ENCODE peak calls at places on chromosome 9, in eight cellular contexts. W is CD4-positive, alpha-beta T cell; D is stomach; X is D721Med; U is neural progenitor cell; E is neural crest cell; V is progenitor cell of endocrine pancreas; M is fibroblast of pulmonary artery. Y is an unnamed sample.

GRCh38 chr9:127360829-127361228 is 36.1 kb upstream of the SLC2A8 start:
- DNase-seq in W (no peak), D (peak), X (no peak), U (peak), E (no peak), V (no peak), M (peak), Y (peak)

GRCh38 chr9:133403766-133404439 is 13.9 kb downstream of the REXO4 start:
- DNase-seq in W (peak), D (peak), X (peak), U (peak), E (no peak), V (no peak), M (peak), Y (no peak)

GRCh38 chr9:35760651-35761050 is 6.6 kb upstream of the MSMP start:
- DNase-seq in W (no peak), D (no peak), X (no peak), U (no peak), E (no peak), V (no peak), M (peak), Y (no peak)

GRCh38 chr9:19934301-19934868 is 145.5 kb upstream of the SLC24A2 start:
- DNase-seq in W (no peak), D (peak), X (no peak), U (peak), E (no peak), V (no peak), M (peak), Y (peak)

GRCh38 chr9:34611251-34611810 is 566 bp downstream of the RPP25L start:
- DNase-seq in W (no peak), D (no peak), X (no peak), U (no peak), E (no peak), V (no peak), M (no peak), Y (no peak)

GRCh38 chr9:89899476-89900047 is 294.8 kb downstream of the GADD45G start:
- DNase-seq in W (no peak), D (no peak), X (no peak), U (no peak), E (no peak), V (no peak), M (no peak), Y (no peak)

GRCh38 chr9:81116340-81117207 is 572.8 kb downstream of the TLE1 start:
- DNase-seq in W (no peak), D (no peak), X (no peak), U (no peak), E (no peak), V (no peak), M (no peak), Y (peak)

GRCh38 chr9:72315089-72315509 is 49.9 kb downstream of the ZFAND5 start:
- DNase-seq in W (no peak), D (peak), X (no peak), U (peak), E (no peak), V (no peak), M (peak), Y (peak)

GRCh38 chr9:136385015-136385414 is 11.5 kb upstream of the CARD9 start:
- DNase-seq in W (peak), D (no peak), X (no peak), U (no peak), E (no peak), V (no peak), M (no peak), Y (no peak)

GRCh38 chr9:27162045-27162444 is 53.0 kb downstream of the TEK start:
- DNase-seq in W (no peak), D (no peak), X (no peak), U (no peak), E (no peak), V (no peak), M (peak), Y (no peak)

GRCh38 chr9:128120061-128120740 is 7.3 kb downstream of the PTGES2 start:
- DNase-seq in W (no peak), D (peak), X (no peak), U (no peak), E (no peak), V (no peak), M (no peak), Y (no peak)

GRCh38 chr9:22433691-22434090 is 12.9 kb upstream of the DMRTA1 start:
- DNase-seq in W (no peak), D (no peak), X (no peak), U (no peak), E (no peak), V (no peak), M (no peak), Y (no peak)

GRCh38 chr9:4084440-4084818 is 215.4 kb downstream of the GLIS3 start:
- DNase-seq in W (no peak), D (no peak), X (no peak), U (no peak), E (no peak), V (no peak), M (peak), Y (no peak)

GRCh38 chr9:125995706-125996105 is 248.5 kb downstream of the PBX3 start:
- DNase-seq in W (no peak), D (no peak), X (no peak), U (no peak), E (no peak), V (no peak), M (no peak), Y (no peak)

GRCh38 chr9:121887553-121888437 is 205.3 kb downstream of the TTLL11 start:
- DNase-seq in W (no peak), D (no peak), X (no peak), U (no peak), E (no peak), V (no peak), M (no peak), Y (no peak)

GRCh38 chr9:8762676-8763075 is 963.1 kb upstream of the DMAC1 start:
- DNase-seq in W (no peak), D (no peak), X (no peak), U (peak), E (no peak), V (no peak), M (no peak), Y (peak)

GRCh38 chr9:129619787-129620668 is 873 bp downstream of the C9orf50 start:
- DNase-seq in W (peak), D (no peak), X (no peak), U (peak), E (no peak), V (peak), M (no peak), Y (peak)

GRCh38 chr9:20981486-20981885 is 50.0 kb downstream of the HACD4 start:
- DNase-seq in W (no peak), D (no peak), X (no peak), U (no peak), E (no peak), V (no peak), M (peak), Y (no peak)

GRCh38 chr9:126605792-126606482 is 7.8 kb upstream of the LMX1B start:
- DNase-seq in W (no peak), D (no peak), X (no peak), U (no peak), E (no peak), V (no peak), M (no peak), Y (no peak)

GRCh38 chr9:96651626-96652025 is 3.5 kb downstream of the PRXL2C start:
- DNase-seq in W (no peak), D (no peak), X (no peak), U (no peak), E (no peak), V (no peak), M (peak), Y (no peak)
- TF ChIP-seq CTCF in W (peak), D (no peak), X (peak), U (peak), E (peak), V (peak), M (peak), Y (peak)

GRCh38 chr9:99158629-99159028 is 53.7 kb downstream of the TGFBR1 start:
- DNase-seq in W (no peak), D (no peak), X (no peak), U (no peak), E (no peak), V (no peak), M (no peak), Y (no peak)

GRCh38 chr9:99167120-99167519 is 54.6 kb downstream of the ALG2 start:
- DNase-seq in W (no peak), D (no peak), X (no peak), U (no peak), E (no peak), V (no peak), M (no peak), Y (no peak)

GRCh38 chr9:99167694-99168093 is 54.0 kb downstream of the ALG2 start:
- DNase-seq in W (no peak), D (no peak), X (no peak), U (no peak), E (no peak), V (no peak), M (no peak), Y (no peak)

GRCh38 chr9:99166149-99166548 is 55.6 kb downstream of the ALG2 start:
- DNase-seq in W (no peak), D (no peak), X (no peak), U (no peak), E (no peak), V (no peak), M (no peak), Y (no peak)

DNA sequence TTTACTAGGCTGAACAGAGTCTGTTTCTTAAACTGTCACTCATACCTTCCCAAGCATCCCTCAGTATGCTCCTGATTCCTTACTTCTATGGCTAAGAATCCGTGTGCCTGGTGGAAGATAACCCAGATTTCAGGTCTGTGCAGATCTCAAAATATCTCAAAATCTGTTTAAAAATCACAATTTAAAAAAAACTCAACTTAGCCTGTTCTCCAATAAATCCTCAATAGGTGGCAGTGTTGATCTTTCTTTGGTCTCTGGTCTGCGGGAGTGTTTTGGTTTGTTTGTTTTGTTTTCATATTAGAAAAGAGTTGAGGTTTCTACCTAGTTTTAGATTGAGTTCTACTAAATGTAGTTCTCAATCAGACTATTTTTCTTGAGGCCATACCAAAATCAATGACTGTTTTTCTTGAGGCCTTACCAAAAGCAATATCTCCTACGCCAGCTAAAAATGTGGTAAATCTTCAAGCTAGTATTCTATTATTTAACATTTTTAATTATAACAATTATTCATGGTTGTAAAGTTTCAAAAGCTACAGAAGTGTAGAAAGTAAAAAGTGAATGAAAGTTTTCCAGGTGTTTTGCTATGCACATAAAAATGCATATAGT is 57.9 kb downstream of the TGFBR1 start:
- DNase-seq in W (no peak), D (no peak), X (no peak), U (peak), E (no peak), V (no peak), M (peak), Y (no peak)
- TF ChIP-seq CTCF in W (peak), D (no peak), X (peak), U (peak), E (peak), V (peak), M (peak), Y (peak)

DNA sequence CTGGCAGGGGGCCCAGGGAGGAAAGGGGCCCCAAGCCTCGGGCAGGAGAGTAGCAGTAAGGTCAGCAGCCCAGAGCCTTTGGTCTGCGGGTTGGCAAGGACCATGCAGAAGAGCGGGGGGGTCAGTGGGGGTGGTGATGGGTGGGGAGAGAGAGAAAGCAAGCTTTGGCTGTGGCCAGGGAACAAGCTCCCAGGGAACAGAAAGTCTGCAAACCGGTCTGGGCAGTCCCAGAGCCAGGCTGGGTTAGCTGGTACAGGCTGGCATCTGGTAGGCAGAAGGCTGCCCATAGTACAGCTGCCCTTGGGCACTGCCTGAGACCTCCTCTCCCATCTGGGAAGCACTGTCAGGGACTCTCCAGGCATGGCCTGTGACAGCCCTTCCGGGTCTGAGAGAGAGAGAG is 10.5 kb upstream of the EPB41L4B start:
- DNase-seq in W (no peak), D (peak), X (no peak), U (no peak), E (no peak), V (no peak), M (peak), Y (no peak)
- TF ChIP-seq CTCF in W (no peak), D (no peak), X (no peak), U (no peak), E (no peak), V (no peak), M (no peak), Y (no peak)

DNA sequence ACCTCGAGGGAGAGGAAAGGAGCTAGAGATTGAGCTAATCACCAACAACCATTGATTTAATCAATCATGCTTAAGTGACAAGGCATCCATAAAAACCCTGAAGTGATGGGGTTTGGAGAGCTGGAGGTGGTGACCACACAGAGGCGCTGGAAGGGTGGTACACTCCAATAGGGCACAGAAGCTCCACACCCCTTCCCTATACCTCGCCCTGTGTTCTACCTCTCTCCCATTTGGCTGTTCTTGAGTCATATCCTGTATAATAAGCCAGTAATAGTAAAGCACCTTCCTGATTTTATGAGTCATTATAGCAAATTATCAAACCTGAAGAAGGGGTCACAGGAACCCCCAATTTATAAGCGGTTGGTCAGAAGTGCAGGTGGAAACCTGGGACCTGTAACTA is 18.3 kb downstream of the ACTL7B start:
- DNase-seq in W (no peak), D (no peak), X (no peak), U (no peak), E (no peak), V (no peak), M (no peak), Y (no peak)
- TF ChIP-seq CTCF in W (no peak), D (no peak), X (no peak), U (no peak), E (no peak), V (no peak), M (no peak), Y (no peak)

DNA sequence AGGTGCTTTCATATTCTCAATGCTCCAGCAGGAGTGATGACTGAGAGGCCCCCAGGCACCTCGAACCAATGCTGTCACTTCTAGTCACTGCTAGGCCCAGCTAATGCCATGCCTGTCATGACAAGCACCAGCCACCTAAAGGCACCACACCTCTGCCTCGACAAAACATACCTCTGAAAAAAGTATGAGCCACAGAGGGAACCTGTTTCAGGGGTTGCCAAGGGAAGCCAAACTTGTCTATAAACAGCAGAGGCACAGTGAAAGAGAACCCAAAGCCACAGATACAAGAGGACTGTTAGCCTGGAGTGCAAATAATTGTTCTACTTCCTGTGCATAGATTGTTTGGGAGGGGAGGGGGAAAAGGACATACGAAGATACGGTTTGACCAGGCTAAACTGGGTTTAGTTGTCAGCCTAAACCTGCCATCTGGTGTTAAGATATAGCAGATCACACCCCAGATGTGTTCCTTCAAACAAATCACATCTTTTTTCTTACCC is 45.9 kb downstream of the BNC2 start:
- DNase-seq in W (no peak), D (no peak), X (no peak), U (peak), E (no peak), V (no peak), M (peak), Y (no peak)
- TF ChIP-seq CTCF in W (no peak), D (no peak), X (no peak), U (peak), E (peak), V (no peak), M (peak), Y (no peak)

GRCh38 chr9:68999393-69000105 is 14.4 kb downstream of the PRKACG start:
- DNase-seq in W (peak), D (peak), X (peak), U (peak), E (peak), V (peak), M (peak), Y (peak)
- TF ChIP-seq CTCF in W (peak), D (no peak), X (peak), U (peak), E (peak), V (peak), M (peak), Y (peak)

GRCh38 chr9:18791074-18791473 is 241.9 kb downstream of the SAXO1 start:
- DNase-seq in W (no peak), D (no peak), X (no peak), U (peak), E (peak), V (peak), M (peak), Y (peak)
- TF ChIP-seq CTCF in W (no peak), D (no peak), X (peak), U (peak), E (peak), V (peak), M (peak), Y (peak)